ENCODE peak calls at places on chromosomes 3 and 15, in nine cellular contexts. I is adrenal gland, R is heart left ventricle, V is right lobe of liver, P is testis, U is esophagus squamous epithelium, K is A549, F is transverse colon, Y is breast epithelium. T is an unnamed sample.

GRCh38 chr3:134426660-134427181 is 52.5 kb upstream of the AMOTL2 start:
- DNase-seq in U (no peak), K (peak), P (no peak), R (no peak), I (no peak), V (no peak), Y (no peak), F (no peak), T (no peak)

GRCh38 chr3:154126651-154127050 is 5.5 kb downstream of the ARHGEF26 start:
- DNase-seq in Y (no peak), R (no peak), K (no peak), I (no peak), U (no peak), F (no peak), V (no peak), P (no peak), T (no peak)

GRCh38 chr15:31300208-31300661 is 26.4 kb upstream of the KLF13 start:
- DNase-seq in K (no peak), F (no peak), Y (peak), U (no peak), I (no peak), R (peak), P (peak), V (peak), T (no peak)

GRCh38 chr15:52790166-52790708 is at the start of gene ONECUT1:
- DNase-seq in P (peak), I (no peak), R (no peak), F (peak), Y (no peak), U (no peak), K (peak), V (peak), T (peak)

GRCh38 chr3:136263251-136263650 is 13.1 kb downstream of the PCCB start:
- DNase-seq in P (no peak), U (no peak), K (no peak), Y (no peak), F (no peak), V (no peak), R (no peak), I (no peak), T (no peak)

GRCh38 chr3:29430558-29430971 is 149.7 kb downstream of the RBMS3 start:
- DNase-seq in I (no peak), R (no peak), Y (no peak), F (no peak), K (peak), U (no peak), P (no peak), V (no peak), T (no peak)

GRCh38 chr15:92226020-92226612 is 167.6 kb upstream of the ST8SIA2 start:
- DNase-seq in K (peak), R (no peak), U (no peak), V (no peak), P (peak), Y (no peak), I (peak), F (no peak), T (no peak)

GRCh38 chr3:189210251-189210770 is 38.5 kb downstream of the TPRG1 start:
- DNase-seq in U (no peak), Y (no peak), V (no peak), F (no peak), P (no peak), I (no peak), K (no peak), R (no peak), T (no peak)

GRCh38 chr3:108053025-108053424 is 37.8 kb downstream of the CD47 start:
- DNase-seq in K (no peak), U (no peak), F (no peak), Y (peak), V (no peak), P (no peak), I (no peak), R (no peak), T (no peak)

GRCh38 chr15:61335998-61336648 is 107.0 kb upstream of the RORA start:
- DNase-seq in Y (no peak), R (no peak), V (no peak), I (no peak), U (no peak), F (no peak), K (no peak), P (no peak), T (no peak)

GRCh38 chr15:70018646-70019600 is 78.8 kb downstream of the TLE3 start:
- DNase-seq in K (no peak), U (no peak), F (peak), V (no peak), R (no peak), Y (no peak), I (no peak), P (no peak), T (peak)

GRCh38 chr15:97124790-97125189 is 794.3 kb downstream of the NR2F2 start:
- DNase-seq in I (no peak), P (no peak), U (no peak), F (no peak), R (no peak), V (no peak), K (no peak), Y (no peak), T (no peak)

GRCh38 chr3:26312826-26313225 is 309.7 kb upstream of the LRRC3B start:
- DNase-seq in I (no peak), P (no peak), Y (no peak), F (no peak), U (no peak), V (no peak), K (no peak), R (no peak), T (no peak)

GRCh38 chr3:66121288-66121687 is 82.6 kb upstream of the MAGI1 start:
- DNase-seq in I (no peak), P (no peak), R (no peak), V (no peak), Y (no peak), F (no peak), K (no peak), U (no peak), T (no peak)

GRCh38 chr3:11452988-11453847 is 181.0 kb downstream of the ATG7 start:
- DNase-seq in K (no peak), R (no peak), P (no peak), I (no peak), U (no peak), Y (no peak), V (no peak), F (no peak), T (no peak)

GRCh38 chr3:43859766-43860165 is 169.0 kb downstream of the ABHD5 start:
- DNase-seq in F (no peak), I (no peak), K (no peak), Y (no peak), R (no peak), P (no peak), V (peak), U (no peak), T (no peak)

GRCh38 chr15:84883916-84884781 is at the start of gene SLC28A1:
- DNase-seq in I (no peak), Y (no peak), R (no peak), U (no peak), P (no peak), V (peak), F (no peak), K (no peak), T (no peak)

GRCh38 chr15:98155356-98155755 is 194.9 kb downstream of the ARRDC4 start:
- DNase-seq in R (no peak), I (no peak), F (no peak), V (no peak), K (no peak), P (no peak), U (no peak), Y (no peak), T (no peak)

GRCh38 chr3:179068779-179069530 is 2.7 kb downstream of the ZMAT3 start:
- DNase-seq in R (no peak), Y (no peak), I (no peak), U (no peak), P (no peak), F (peak), V (no peak), K (peak), T (no peak)

GRCh38 chr15:77713281-77713680 is 80.6 kb upstream of the LINGO1 start:
- DNase-seq in Y (no peak), V (no peak), K (no peak), R (no peak), I (no peak), U (no peak), P (no peak), F (no peak), T (no peak)

GRCh38 chr3:175489406-175489805 is 630.3 kb downstream of the NAALADL2 start:
- DNase-seq in P (no peak), Y (no peak), F (no peak), R (no peak), U (no peak), K (no peak), I (no peak), V (no peak), T (no peak)

DNA sequence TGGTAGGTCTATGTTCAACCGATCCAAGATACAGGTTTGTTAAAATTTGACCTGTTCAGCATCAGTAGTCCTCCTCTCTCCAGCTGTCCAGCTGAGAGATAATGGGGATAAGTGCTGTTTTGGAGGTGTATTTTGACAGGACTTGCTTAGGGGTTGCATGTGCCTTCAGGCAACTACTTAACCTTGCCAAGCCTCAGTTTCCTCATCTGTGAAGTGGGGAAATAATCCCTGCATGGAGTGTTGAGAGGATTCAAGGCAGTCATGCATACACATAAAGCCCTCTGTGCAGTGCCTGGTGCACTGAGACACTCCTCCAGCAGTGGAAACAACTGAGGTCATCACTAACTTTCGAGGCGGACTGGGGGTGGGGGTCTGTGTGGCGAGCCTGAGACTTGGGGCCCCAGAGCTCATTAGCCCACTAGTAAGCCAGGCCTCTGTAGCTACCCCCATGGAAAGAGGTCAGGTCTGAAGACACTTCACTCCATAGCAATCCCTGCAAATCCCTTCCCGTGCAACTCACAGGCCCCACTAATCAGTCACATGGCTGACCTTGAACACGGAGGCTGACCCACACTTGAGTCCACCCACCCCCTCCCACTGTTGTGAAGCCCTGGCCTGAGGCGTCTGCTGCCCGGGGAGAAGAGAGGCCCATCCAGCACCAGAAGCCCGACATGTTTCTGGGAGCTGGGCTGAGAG is 25.9 kb upstream of the SLC6A6 start:
- DNase-seq in I (peak), V (no peak), Y (no peak), F (no peak), U (no peak), R (no peak), K (no peak), P (peak), T (no peak)
- H3K27ac ChIP-seq in I (no peak), V (no peak), Y (no peak), F (no peak), U (no peak), R (peak), K (no peak), P (no peak), T (peak)

GRCh38 chr3:140355481-140355880 is 322.4 kb upstream of the TRIM42 start:
- DNase-seq in F (no peak), K (no peak), P (no peak), I (no peak), V (no peak), U (no peak), R (no peak), Y (no peak), T (no peak)
- TF ChIP-seq POLR2A in F (no peak), K (no peak), P (no peak), I (no peak), V (no peak), U (no peak), R (no peak), Y (no peak), T (no peak)

GRCh38 chr15:25743909-25744275 is 119.2 kb downstream of the ATP10A start:
- DNase-seq in P (no peak), K (no peak), Y (no peak), R (no peak), F (no peak), V (peak), U (no peak), I (no peak), T (no peak)

GRCh38 chr15:25741253-25741575 is 121.9 kb downstream of the ATP10A start:
- DNase-seq in K (no peak), F (no peak), Y (no peak), P (no peak), I (no peak), U (no peak), R (no peak), V (no peak), T (no peak)

GRCh38 chr15:25742421-25743159 is 120.5 kb downstream of the ATP10A start:
- DNase-seq in R (no peak), P (no peak), Y (no peak), F (no peak), V (peak), I (no peak), K (no peak), U (no peak), T (no peak)

GRCh38 chr15:25742008-25742407 is 121.1 kb downstream of the ATP10A start:
- DNase-seq in I (no peak), U (no peak), V (peak), P (no peak), K (no peak), F (no peak), Y (no peak), R (no peak), T (no peak)

GRCh38 chr15:25743160-25743908 is 119.8 kb downstream of the ATP10A start:
- DNase-seq in F (no peak), Y (no peak), R (no peak), I (no peak), K (no peak), V (peak), P (no peak), U (no peak), T (no peak)
- H3K27ac ChIP-seq in F (no peak), Y (no peak), R (no peak), I (no peak), K (no peak), V (no peak), P (no peak), U (no peak), T (no peak)

GRCh38 chr3:120642368-120642948 is 39.6 kb downstream of the HGD start:
- DNase-seq in Y (no peak), F (no peak), P (no peak), V (no peak), I (no peak), K (peak), U (no peak), R (no peak), T (no peak)
- TF ChIP-seq POLR2A in Y (no peak), F (no peak), P (no peak), V (no peak), I (no peak), K (no peak), U (no peak), R (no peak), T (no peak)